ENCODE peak calls at places on chromosomes 3 and 15, in nine cellular contexts. One of them, this sample, is unnamed.

GRCh38 chr15:95345867-95346266 is 984.6 kb upstream of the NR2F2 start:
- DNase-seq in NCI-H748 treated with DMSO at 0.1 percent for 48 hours: no peak
- DNase-seq in HEK293T: no peak
- DNase-seq in mammary epithelial cell: no peak
- DNase-seq in uterus: no peak
- DNase-seq in stimulated activated CD8-positive, alpha-beta memory T cell treated with anti-CD3 and anti-CD28 coated beads, Interleukin-15, amount 100 ng/mL, for 24 hours: no peak
- DNase-seq in NCI-H524 treated with DMSO at 0.1 percent for 48 hours: no peak
- DNase-seq in choroid plexus epithelial cell: no peak
- DNase-seq in stromal cell of bone marrow: no peak
- DNase-seq in this sample: no peak

GRCh38 chr15:99536422-99537033 is 29.3 kb upstream of the MEF2A start:
- DNase-seq in stimulated activated CD8-positive, alpha-beta memory T cell treated with anti-CD3 and anti-CD28 coated beads, Interleukin-15, amount 100 ng/mL, for 24 hours: no peak
- DNase-seq in NCI-H524 treated with DMSO at 0.1 percent for 48 hours: no peak
- DNase-seq in NCI-H748 treated with DMSO at 0.1 percent for 48 hours: no peak
- DNase-seq in stromal cell of bone marrow: peak
- DNase-seq in HEK293T: no peak
- DNase-seq in choroid plexus epithelial cell: peak
- DNase-seq in mammary epithelial cell: peak
- DNase-seq in uterus: peak
- DNase-seq in this sample: no peak

GRCh38 chr15:60326824-60327654 is 70.7 kb downstream of the ANXA2 start:
- DNase-seq in mammary epithelial cell: peak
- DNase-seq in uterus: no peak
- DNase-seq in NCI-H748 treated with DMSO at 0.1 percent for 48 hours: peak
- DNase-seq in choroid plexus epithelial cell: peak
- DNase-seq in stromal cell of bone marrow: peak
- DNase-seq in NCI-H524 treated with DMSO at 0.1 percent for 48 hours: no peak
- DNase-seq in stimulated activated CD8-positive, alpha-beta memory T cell treated with anti-CD3 and anti-CD28 coated beads, Interleukin-15, amount 100 ng/mL, for 24 hours: no peak
- DNase-seq in HEK293T: no peak
- DNase-seq in this sample: peak

GRCh38 chr15:75037685-75038084 is 14.3 kb downstream of the PPCDC start:
- DNase-seq in uterus: no peak
- DNase-seq in NCI-H524 treated with DMSO at 0.1 percent for 48 hours: no peak
- DNase-seq in choroid plexus epithelial cell: peak
- DNase-seq in mammary epithelial cell: peak
- DNase-seq in NCI-H748 treated with DMSO at 0.1 percent for 48 hours: no peak
- DNase-seq in stromal cell of bone marrow: no peak
- DNase-seq in HEK293T: no peak
- DNase-seq in stimulated activated CD8-positive, alpha-beta memory T cell treated with anti-CD3 and anti-CD28 coated beads, Interleukin-15, amount 100 ng/mL, for 24 hours: no peak
- DNase-seq in this sample: no peak

GRCh38 chr3:18444597-18445420 is 19.7 kb upstream of the SATB1 start:
- DNase-seq in HEK293T: peak
- DNase-seq in choroid plexus epithelial cell: peak
- DNase-seq in uterus: peak
- DNase-seq in NCI-H524 treated with DMSO at 0.1 percent for 48 hours: no peak
- DNase-seq in stromal cell of bone marrow: no peak
- DNase-seq in stimulated activated CD8-positive, alpha-beta memory T cell treated with anti-CD3 and anti-CD28 coated beads, Interleukin-15, amount 100 ng/mL, for 24 hours: peak
- DNase-seq in NCI-H748 treated with DMSO at 0.1 percent for 48 hours: peak
- DNase-seq in mammary epithelial cell: peak
- DNase-seq in this sample: peak

GRCh38 chr3:64056616-64057165 is 33.4 kb upstream of the PSMD6 start:
- DNase-seq in stromal cell of bone marrow: no peak
- DNase-seq in mammary epithelial cell: peak
- DNase-seq in stimulated activated CD8-positive, alpha-beta memory T cell treated with anti-CD3 and anti-CD28 coated beads, Interleukin-15, amount 100 ng/mL, for 24 hours: no peak
- DNase-seq in NCI-H748 treated with DMSO at 0.1 percent for 48 hours: no peak
- DNase-seq in uterus: no peak
- DNase-seq in choroid plexus epithelial cell: peak
- DNase-seq in NCI-H524 treated with DMSO at 0.1 percent for 48 hours: no peak
- DNase-seq in HEK293T: no peak
- DNase-seq in this sample: no peak

GRCh38 chr15:68561146-68561545 is 17.6 kb upstream of the CORO2B start:
- DNase-seq in NCI-H524 treated with DMSO at 0.1 percent for 48 hours: peak
- DNase-seq in HEK293T: no peak
- DNase-seq in mammary epithelial cell: no peak
- DNase-seq in stromal cell of bone marrow: no peak
- DNase-seq in uterus: peak
- DNase-seq in stimulated activated CD8-positive, alpha-beta memory T cell treated with anti-CD3 and anti-CD28 coated beads, Interleukin-15, amount 100 ng/mL, for 24 hours: no peak
- DNase-seq in NCI-H748 treated with DMSO at 0.1 percent for 48 hours: no peak
- DNase-seq in choroid plexus epithelial cell: no peak
- DNase-seq in this sample: no peak

GRCh38 chr3:69558912-69559311 is 173.0 kb upstream of the FRMD4B start:
- DNase-seq in NCI-H524 treated with DMSO at 0.1 percent for 48 hours: no peak
- DNase-seq in stimulated activated CD8-positive, alpha-beta memory T cell treated with anti-CD3 and anti-CD28 coated beads, Interleukin-15, amount 100 ng/mL, for 24 hours: no peak
- DNase-seq in choroid plexus epithelial cell: peak
- DNase-seq in mammary epithelial cell: peak
- DNase-seq in NCI-H748 treated with DMSO at 0.1 percent for 48 hours: no peak
- DNase-seq in uterus: peak
- DNase-seq in HEK293T: no peak
- DNase-seq in stromal cell of bone marrow: peak
- DNase-seq in this sample: no peak

GRCh38 chr3:177776656-177777055 is 579.4 kb upstream of the TBL1XR1 start:
- DNase-seq in uterus: no peak
- DNase-seq in mammary epithelial cell: peak
- DNase-seq in stromal cell of bone marrow: no peak
- DNase-seq in stimulated activated CD8-positive, alpha-beta memory T cell treated with anti-CD3 and anti-CD28 coated beads, Interleukin-15, amount 100 ng/mL, for 24 hours: no peak
- DNase-seq in HEK293T: no peak
- DNase-seq in NCI-H748 treated with DMSO at 0.1 percent for 48 hours: no peak
- DNase-seq in NCI-H524 treated with DMSO at 0.1 percent for 48 hours: no peak
- DNase-seq in choroid plexus epithelial cell: peak
- DNase-seq in this sample: no peak

GRCh38 chr15:31004220-31004733 is 12.8 kb upstream of the MTMR10 start:
- DNase-seq in stimulated activated CD8-positive, alpha-beta memory T cell treated with anti-CD3 and anti-CD28 coated beads, Interleukin-15, amount 100 ng/mL, for 24 hours: no peak
- DNase-seq in uterus: peak
- DNase-seq in HEK293T: no peak
- DNase-seq in NCI-H748 treated with DMSO at 0.1 percent for 48 hours: no peak
- DNase-seq in stromal cell of bone marrow: no peak
- DNase-seq in NCI-H524 treated with DMSO at 0.1 percent for 48 hours: no peak
- DNase-seq in mammary epithelial cell: no peak
- DNase-seq in choroid plexus epithelial cell: no peak
- DNase-seq in this sample: peak

GRCh38 chr3:174062923-174063322 is 665.4 kb downstream of the NLGN1 start:
- DNase-seq in mammary epithelial cell: no peak
- DNase-seq in stimulated activated CD8-positive, alpha-beta memory T cell treated with anti-CD3 and anti-CD28 coated beads, Interleukin-15, amount 100 ng/mL, for 24 hours: no peak
- DNase-seq in HEK293T: no peak
- DNase-seq in NCI-H748 treated with DMSO at 0.1 percent for 48 hours: no peak
- DNase-seq in stromal cell of bone marrow: no peak
- DNase-seq in choroid plexus epithelial cell: no peak
- DNase-seq in NCI-H524 treated with DMSO at 0.1 percent for 48 hours: no peak
- DNase-seq in uterus: no peak
- DNase-seq in this sample: no peak

GRCh38 chr15:50363612-50364011 is 8.6 kb upstream of the GABPB1 start:
- DNase-seq in mammary epithelial cell: no peak
- DNase-seq in stimulated activated CD8-positive, alpha-beta memory T cell treated with anti-CD3 and anti-CD28 coated beads, Interleukin-15, amount 100 ng/mL, for 24 hours: no peak
- DNase-seq in stromal cell of bone marrow: no peak
- DNase-seq in uterus: no peak
- DNase-seq in HEK293T: no peak
- DNase-seq in choroid plexus epithelial cell: no peak
- DNase-seq in NCI-H524 treated with DMSO at 0.1 percent for 48 hours: no peak
- DNase-seq in NCI-H748 treated with DMSO at 0.1 percent for 48 hours: no peak
- DNase-seq in this sample: no peak

GRCh38 chr3:60010778-60011177 is 961.0 kb upstream of the CFAP20DC start:
- DNase-seq in HEK293T: no peak
- DNase-seq in NCI-H748 treated with DMSO at 0.1 percent for 48 hours: no peak
- DNase-seq in stimulated activated CD8-positive, alpha-beta memory T cell treated with anti-CD3 and anti-CD28 coated beads, Interleukin-15, amount 100 ng/mL, for 24 hours: no peak
- DNase-seq in mammary epithelial cell: no peak
- DNase-seq in uterus: no peak
- DNase-seq in choroid plexus epithelial cell: no peak
- DNase-seq in NCI-H524 treated with DMSO at 0.1 percent for 48 hours: no peak
- DNase-seq in stromal cell of bone marrow: no peak
- DNase-seq in this sample: no peak

GRCh38 chr15:64426845-64427465 is 33.4 kb upstream of the ZNF609 start:
- DNase-seq in uterus: no peak
- DNase-seq in choroid plexus epithelial cell: peak
- DNase-seq in stromal cell of bone marrow: peak
- DNase-seq in mammary epithelial cell: no peak
- DNase-seq in stimulated activated CD8-positive, alpha-beta memory T cell treated with anti-CD3 and anti-CD28 coated beads, Interleukin-15, amount 100 ng/mL, for 24 hours: no peak
- DNase-seq in NCI-H524 treated with DMSO at 0.1 percent for 48 hours: peak
- DNase-seq in HEK293T: no peak
- DNase-seq in NCI-H748 treated with DMSO at 0.1 percent for 48 hours: no peak
- DNase-seq in this sample: no peak

GRCh38 chr15:66433726-66434125 is 47.0 kb downstream of the MAP2K1 start:
- DNase-seq in HEK293T: no peak
- DNase-seq in stimulated activated CD8-positive, alpha-beta memory T cell treated with anti-CD3 and anti-CD28 coated beads, Interleukin-15, amount 100 ng/mL, for 24 hours: no peak
- DNase-seq in NCI-H748 treated with DMSO at 0.1 percent for 48 hours: no peak
- DNase-seq in stromal cell of bone marrow: no peak
- DNase-seq in uterus: no peak
- DNase-seq in choroid plexus epithelial cell: peak
- DNase-seq in mammary epithelial cell: no peak
- DNase-seq in NCI-H524 treated with DMSO at 0.1 percent for 48 hours: no peak
- DNase-seq in this sample: no peak

GRCh38 chr3:161148832-161149475 is 43.8 kb upstream of the B3GALNT1 start:
- DNase-seq in NCI-H748 treated with DMSO at 0.1 percent for 48 hours: no peak
- DNase-seq in NCI-H524 treated with DMSO at 0.1 percent for 48 hours: no peak
- DNase-seq in HEK293T: no peak
- DNase-seq in stromal cell of bone marrow: no peak
- DNase-seq in uterus: no peak
- DNase-seq in mammary epithelial cell: peak
- DNase-seq in stimulated activated CD8-positive, alpha-beta memory T cell treated with anti-CD3 and anti-CD28 coated beads, Interleukin-15, amount 100 ng/mL, for 24 hours: no peak
- DNase-seq in choroid plexus epithelial cell: peak
- DNase-seq in this sample: no peak

GRCh38 chr3:120420855-120421570 is 29.8 kb downstream of the FSTL1 start:
- DNase-seq in NCI-H524 treated with DMSO at 0.1 percent for 48 hours: no peak
- DNase-seq in HEK293T: no peak
- DNase-seq in stromal cell of bone marrow: no peak
- DNase-seq in choroid plexus epithelial cell: peak
- DNase-seq in mammary epithelial cell: no peak
- DNase-seq in uterus: no peak
- DNase-seq in stimulated activated CD8-positive, alpha-beta memory T cell treated with anti-CD3 and anti-CD28 coated beads, Interleukin-15, amount 100 ng/mL, for 24 hours: no peak
- DNase-seq in NCI-H748 treated with DMSO at 0.1 percent for 48 hours: no peak
- DNase-seq in this sample: no peak

GRCh38 chr15:31483924-31484368 is 157.3 kb downstream of the KLF13 start:
- DNase-seq in mammary epithelial cell: no peak
- DNase-seq in NCI-H524 treated with DMSO at 0.1 percent for 48 hours: no peak
- DNase-seq in HEK293T: no peak
- DNase-seq in NCI-H748 treated with DMSO at 0.1 percent for 48 hours: no peak
- DNase-seq in choroid plexus epithelial cell: no peak
- DNase-seq in stromal cell of bone marrow: no peak
- DNase-seq in stimulated activated CD8-positive, alpha-beta memory T cell treated with anti-CD3 and anti-CD28 coated beads, Interleukin-15, amount 100 ng/mL, for 24 hours: no peak
- DNase-seq in uterus: peak
- DNase-seq in this sample: no peak

GRCh38 chr15:89904519-89904918 is 8.2 kb downstream of the ARPIN start:
- DNase-seq in stimulated activated CD8-positive, alpha-beta memory T cell treated with anti-CD3 and anti-CD28 coated beads, Interleukin-15, amount 100 ng/mL, for 24 hours: no peak
- DNase-seq in uterus: no peak
- DNase-seq in stromal cell of bone marrow: no peak
- DNase-seq in mammary epithelial cell: no peak
- DNase-seq in choroid plexus epithelial cell: no peak
- DNase-seq in NCI-H524 treated with DMSO at 0.1 percent for 48 hours: no peak
- DNase-seq in NCI-H748 treated with DMSO at 0.1 percent for 48 hours: no peak
- DNase-seq in HEK293T: no peak
- DNase-seq in this sample: no peak

GRCh38 chr3:31124368-31124767 is 229.9 kb upstream of the GADL1 start:
- DNase-seq in mammary epithelial cell: no peak
- DNase-seq in choroid plexus epithelial cell: no peak
- DNase-seq in NCI-H748 treated with DMSO at 0.1 percent for 48 hours: no peak
- DNase-seq in HEK293T: no peak
- DNase-seq in uterus: no peak
- DNase-seq in stromal cell of bone marrow: no peak
- DNase-seq in stimulated activated CD8-positive, alpha-beta memory T cell treated with anti-CD3 and anti-CD28 coated beads, Interleukin-15, amount 100 ng/mL, for 24 hours: no peak
- DNase-seq in NCI-H524 treated with DMSO at 0.1 percent for 48 hours: no peak
- DNase-seq in this sample: no peak

GRCh38 chr3:19264424-19264823 is 116.1 kb downstream of the KCNH8 start:
- DNase-seq in stromal cell of bone marrow: no peak
- DNase-seq in mammary epithelial cell: no peak
- DNase-seq in HEK293T: no peak
- DNase-seq in stimulated activated CD8-positive, alpha-beta memory T cell treated with anti-CD3 and anti-CD28 coated beads, Interleukin-15, amount 100 ng/mL, for 24 hours: no peak
- DNase-seq in NCI-H524 treated with DMSO at 0.1 percent for 48 hours: no peak
- DNase-seq in choroid plexus epithelial cell: no peak
- DNase-seq in uterus: no peak
- DNase-seq in NCI-H748 treated with DMSO at 0.1 percent for 48 hours: no peak
- DNase-seq in this sample: no peak

GRCh38 chr15:40415226-40415625 is 9.6 kb downstream of the IVD start:
- DNase-seq in stimulated activated CD8-positive, alpha-beta memory T cell treated with anti-CD3 and anti-CD28 coated beads, Interleukin-15, amount 100 ng/mL, for 24 hours: no peak
- DNase-seq in NCI-H524 treated with DMSO at 0.1 percent for 48 hours: no peak
- DNase-seq in mammary epithelial cell: no peak
- DNase-seq in choroid plexus epithelial cell: no peak
- DNase-seq in HEK293T: no peak
- DNase-seq in stromal cell of bone marrow: no peak
- DNase-seq in NCI-H748 treated with DMSO at 0.1 percent for 48 hours: no peak
- DNase-seq in uterus: no peak
- DNase-seq in this sample: no peak

GRCh38 chr15:23823508-23823907 is 136.4 kb upstream of the NDN start:
- DNase-seq in stromal cell of bone marrow: no peak
- DNase-seq in stimulated activated CD8-positive, alpha-beta memory T cell treated with anti-CD3 and anti-CD28 coated beads, Interleukin-15, amount 100 ng/mL, for 24 hours: no peak
- DNase-seq in HEK293T: peak
- DNase-seq in choroid plexus epithelial cell: no peak
- DNase-seq in uterus: no peak
- DNase-seq in NCI-H524 treated with DMSO at 0.1 percent for 48 hours: no peak
- DNase-seq in mammary epithelial cell: no peak
- DNase-seq in NCI-H748 treated with DMSO at 0.1 percent for 48 hours: no peak
- DNase-seq in this sample: peak

GRCh38 chr3:128495435-128495970 is 2.5 kb upstream of the GATA2 start:
- DNase-seq in choroid plexus epithelial cell: no peak
- DNase-seq in NCI-H748 treated with DMSO at 0.1 percent for 48 hours: no peak
- DNase-seq in NCI-H524 treated with DMSO at 0.1 percent for 48 hours: no peak
- DNase-seq in mammary epithelial cell: no peak
- DNase-seq in HEK293T: no peak
- DNase-seq in stimulated activated CD8-positive, alpha-beta memory T cell treated with anti-CD3 and anti-CD28 coated beads, Interleukin-15, amount 100 ng/mL, for 24 hours: no peak
- DNase-seq in uterus: peak
- DNase-seq in stromal cell of bone marrow: no peak
- DNase-seq in this sample: no peak

GRCh38 chr3:7630925-7631324 is 770.0 kb downstream of the GRM7 start:
- DNase-seq in choroid plexus epithelial cell: peak
- DNase-seq in mammary epithelial cell: no peak
- DNase-seq in NCI-H748 treated with DMSO at 0.1 percent for 48 hours: no peak
- DNase-seq in uterus: no peak
- DNase-seq in NCI-H524 treated with DMSO at 0.1 percent for 48 hours: no peak
- DNase-seq in HEK293T: no peak
- DNase-seq in stimulated activated CD8-positive, alpha-beta memory T cell treated with anti-CD3 and anti-CD28 coated beads, Interleukin-15, amount 100 ng/mL, for 24 hours: no peak
- DNase-seq in stromal cell of bone marrow: no peak
- DNase-seq in this sample: no peak

GRCh38 chr3:11199902-11200678 is 45.8 kb downstream of the HRH1 start:
- DNase-seq in stromal cell of bone marrow: no peak
- DNase-seq in mammary epithelial cell: peak
- DNase-seq in HEK293T: no peak
- DNase-seq in NCI-H524 treated with DMSO at 0.1 percent for 48 hours: no peak
- DNase-seq in NCI-H748 treated with DMSO at 0.1 percent for 48 hours: no peak
- DNase-seq in stimulated activated CD8-positive, alpha-beta memory T cell treated with anti-CD3 and anti-CD28 coated beads, Interleukin-15, amount 100 ng/mL, for 24 hours: no peak
- DNase-seq in uterus: no peak
- DNase-seq in choroid plexus epithelial cell: no peak
- DNase-seq in this sample: no peak

GRCh38 chr3:98763814-98764691 is 913 bp downstream of the ST3GAL6 start:
- DNase-seq in NCI-H748 treated with DMSO at 0.1 percent for 48 hours: no peak
- DNase-seq in mammary epithelial cell: no peak
- DNase-seq in HEK293T: no peak
- DNase-seq in stromal cell of bone marrow: no peak
- DNase-seq in NCI-H524 treated with DMSO at 0.1 percent for 48 hours: no peak
- DNase-seq in stimulated activated CD8-positive, alpha-beta memory T cell treated with anti-CD3 and anti-CD28 coated beads, Interleukin-15, amount 100 ng/mL, for 24 hours: no peak
- DNase-seq in uterus: no peak
- DNase-seq in choroid plexus epithelial cell: peak
- DNase-seq in this sample: no peak

GRCh38 chr3:6739288-6739687 is 121.6 kb upstream of the GRM7 start:
- DNase-seq in stromal cell of bone marrow: no peak
- DNase-seq in mammary epithelial cell: no peak
- DNase-seq in HEK293T: no peak
- DNase-seq in NCI-H748 treated with DMSO at 0.1 percent for 48 hours: no peak
- DNase-seq in NCI-H524 treated with DMSO at 0.1 percent for 48 hours: no peak
- DNase-seq in choroid plexus epithelial cell: no peak
- DNase-seq in uterus: no peak
- DNase-seq in stimulated activated CD8-positive, alpha-beta memory T cell treated with anti-CD3 and anti-CD28 coated beads, Interleukin-15, amount 100 ng/mL, for 24 hours: no peak
- DNase-seq in this sample: no peak

GRCh38 chr3:73637042-73637441 is 12.3 kb upstream of the PDZRN3 start:
- DNase-seq in stimulated activated CD8-positive, alpha-beta memory T cell treated with anti-CD3 and anti-CD28 coated beads, Interleukin-15, amount 100 ng/mL, for 24 hours: no peak
- DNase-seq in mammary epithelial cell: no peak
- DNase-seq in HEK293T: no peak
- DNase-seq in NCI-H524 treated with DMSO at 0.1 percent for 48 hours: no peak
- DNase-seq in uterus: no peak
- DNase-seq in NCI-H748 treated with DMSO at 0.1 percent for 48 hours: no peak
- DNase-seq in stromal cell of bone marrow: peak
- DNase-seq in choroid plexus epithelial cell: no peak
- DNase-seq in this sample: no peak

GRCh38 chr15:77650285-77650684 is 17.6 kb upstream of the LINGO1 start:
- DNase-seq in stimulated activated CD8-positive, alpha-beta memory T cell treated with anti-CD3 and anti-CD28 coated beads, Interleukin-15, amount 100 ng/mL, for 24 hours: no peak
- DNase-seq in mammary epithelial cell: no peak
- DNase-seq in choroid plexus epithelial cell: peak
- DNase-seq in stromal cell of bone marrow: no peak
- DNase-seq in uterus: no peak
- DNase-seq in NCI-H748 treated with DMSO at 0.1 percent for 48 hours: no peak
- DNase-seq in HEK293T: peak
- DNase-seq in NCI-H524 treated with DMSO at 0.1 percent for 48 hours: no peak
- DNase-seq in this sample: peak

GRCh38 chr3:172323894-172324590 is 124.2 kb downstream of the GHSR start:
- DNase-seq in mammary epithelial cell: peak
- DNase-seq in NCI-H748 treated with DMSO at 0.1 percent for 48 hours: no peak
- DNase-seq in choroid plexus epithelial cell: peak
- DNase-seq in HEK293T: no peak
- DNase-seq in stromal cell of bone marrow: peak
- DNase-seq in stimulated activated CD8-positive, alpha-beta memory T cell treated with anti-CD3 and anti-CD28 coated beads, Interleukin-15, amount 100 ng/mL, for 24 hours: no peak
- DNase-seq in NCI-H524 treated with DMSO at 0.1 percent for 48 hours: no peak
- DNase-seq in uterus: peak
- DNase-seq in this sample: no peak

This sample was measured in nephron progenitor cell.